ENCODE peak calls at places on chromosome 5, in five cellular contexts. W, E, D, B and P are unnamed samples. For H3K4me1, the result is how much of the 10 kb centered on the place peaks cover.

GRCh38 chr5:107112207-107112606 is 558.5 kb downstream of the EFNA5 start:
- DNase-seq in W (no peak), E (no peak), D (no peak), B (no peak), P (no peak)

GRCh38 chr5:148666353-148666752 is 12.0 kb upstream of the HTR4 start:
- DNase-seq in W (no peak), E (no peak), D (no peak), B (peak), P (no peak)

GRCh38 chr5:51810592-51810991 is 427.3 kb downstream of the ISL1 start:
- DNase-seq in W (no peak), E (no peak), D (no peak), B (no peak), P (no peak)

GRCh38 chr5:37837101-37838032 is 2.5 kb downstream of the GDNF start:
- DNase-seq in W (peak), E (peak), D (peak), B (peak), P (no peak)

GRCh38 chr5:95178046-95178651 is 106.7 kb downstream of the MCTP1 start:
- DNase-seq in W (no peak), E (no peak), D (no peak), B (peak), P (peak)

GRCh38 chr5:53549792-53550191 is 10.6 kb upstream of the NDUFS4 start:
- DNase-seq in W (no peak), E (no peak), D (no peak), B (no peak), P (no peak)

GRCh38 chr5:135079282-135079681 is 45.3 kb upstream of the PITX1 start:
- DNase-seq in W (no peak), E (no peak), D (no peak), B (no peak), P (no peak)

GRCh38 chr5:97544279-97545077 is 361.4 kb upstream of the RIOK2 start:
- DNase-seq in W (no peak), E (no peak), D (no peak), B (peak), P (no peak)

GRCh38 chr5:15009420-15009819 is 137.8 kb upstream of the ANKH start:
- DNase-seq in W (no peak), E (no peak), D (no peak), B (no peak), P (no peak)

GRCh38 chr5:95862636-95863382 is 40.3 kb upstream of the GLRX start:
- DNase-seq in W (peak), E (no peak), D (no peak), B (no peak), P (no peak)

GRCh38 chr5:130871346-130872086 is 293.5 kb downstream of the HINT1 start:
- DNase-seq in W (peak), E (peak), D (peak), B (peak), P (peak)

DNA sequence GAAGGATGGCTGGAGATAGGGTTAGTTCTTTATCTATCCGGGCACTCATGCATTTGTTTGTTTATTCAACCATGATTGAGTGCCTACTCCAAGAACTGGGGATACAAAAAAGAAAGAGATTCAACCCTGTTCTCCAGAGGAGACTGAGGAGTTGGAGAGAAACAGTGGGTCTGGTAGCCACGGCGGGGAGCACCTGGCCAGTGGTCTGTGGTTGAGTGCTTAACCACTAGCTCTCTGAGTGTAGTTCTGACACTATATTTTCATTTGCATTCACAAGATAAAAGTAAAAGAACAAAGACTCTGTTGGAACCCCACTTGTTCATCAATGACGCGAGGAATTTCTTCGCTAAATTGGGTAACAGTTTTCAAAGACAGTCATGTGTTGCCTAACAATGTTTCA is 295.5 kb upstream of the MSX2 start:
- DNase-seq in W (no peak), E (no peak), D (no peak), B (no peak), P (no peak)
- H3K4me1 ChIP-seq in W (under half), E (under half), D (under half), B (under half), P (under half)

DNA sequence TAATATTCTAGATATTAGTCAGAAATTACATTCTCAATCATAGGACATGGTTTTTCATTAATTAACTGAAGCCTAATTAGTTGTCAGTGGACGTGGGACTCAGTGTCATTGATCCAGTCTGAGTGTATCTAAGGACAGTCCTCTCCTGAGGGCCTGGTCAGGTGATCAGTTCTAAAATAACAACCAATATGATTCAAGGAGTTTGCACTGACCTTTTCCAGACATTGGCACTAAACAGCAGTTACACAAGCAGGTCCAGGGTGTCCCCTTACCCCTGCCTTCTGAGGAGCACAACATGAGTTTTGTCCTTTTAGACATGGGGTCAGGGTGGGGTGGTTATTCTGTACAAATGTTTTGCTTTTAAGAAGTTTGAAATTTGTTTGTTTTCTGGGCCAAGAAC is 97.8 kb downstream of the CMYA5 start:
- DNase-seq in W (no peak), E (no peak), D (no peak), B (no peak), P (no peak)
- H3K4me1 ChIP-seq in W (under half), E (under half), D (under half), B (under half), P (under half)

GRCh38 chr5:68274847-68275700 is 59.5 kb downstream of the PIK3R1 start:
- DNase-seq in W (peak), E (no peak), D (no peak), B (no peak), P (no peak)
- H3K4me1 ChIP-seq in W (half or more), E (half or more), D (under half), B (under half), P (half or more)

DNA sequence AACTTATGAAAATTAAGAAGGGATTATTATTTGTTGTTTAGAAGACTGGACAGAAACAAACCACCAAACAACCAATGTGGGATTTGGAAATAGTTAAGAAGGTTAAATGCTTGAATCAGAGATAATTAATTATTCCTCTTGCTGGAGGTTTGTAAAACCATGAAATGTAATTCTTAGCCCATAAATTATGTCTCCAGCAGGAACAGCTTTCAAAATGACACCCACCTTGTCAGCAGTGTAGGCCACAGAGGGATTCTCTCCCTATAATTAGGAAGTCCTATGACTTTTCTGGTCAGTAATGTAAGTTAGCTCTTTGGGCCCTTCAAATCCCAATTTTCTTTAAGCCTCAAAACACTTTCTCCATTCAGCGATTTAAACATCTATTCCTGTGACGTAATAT is 63.3 kb downstream of the DRD1 start:
- DNase-seq in W (no peak), E (no peak), D (no peak), B (no peak), P (no peak)
- H3K4me1 ChIP-seq in W (under half), E (under half), D (under half), B (under half), P (under half)

DNA sequence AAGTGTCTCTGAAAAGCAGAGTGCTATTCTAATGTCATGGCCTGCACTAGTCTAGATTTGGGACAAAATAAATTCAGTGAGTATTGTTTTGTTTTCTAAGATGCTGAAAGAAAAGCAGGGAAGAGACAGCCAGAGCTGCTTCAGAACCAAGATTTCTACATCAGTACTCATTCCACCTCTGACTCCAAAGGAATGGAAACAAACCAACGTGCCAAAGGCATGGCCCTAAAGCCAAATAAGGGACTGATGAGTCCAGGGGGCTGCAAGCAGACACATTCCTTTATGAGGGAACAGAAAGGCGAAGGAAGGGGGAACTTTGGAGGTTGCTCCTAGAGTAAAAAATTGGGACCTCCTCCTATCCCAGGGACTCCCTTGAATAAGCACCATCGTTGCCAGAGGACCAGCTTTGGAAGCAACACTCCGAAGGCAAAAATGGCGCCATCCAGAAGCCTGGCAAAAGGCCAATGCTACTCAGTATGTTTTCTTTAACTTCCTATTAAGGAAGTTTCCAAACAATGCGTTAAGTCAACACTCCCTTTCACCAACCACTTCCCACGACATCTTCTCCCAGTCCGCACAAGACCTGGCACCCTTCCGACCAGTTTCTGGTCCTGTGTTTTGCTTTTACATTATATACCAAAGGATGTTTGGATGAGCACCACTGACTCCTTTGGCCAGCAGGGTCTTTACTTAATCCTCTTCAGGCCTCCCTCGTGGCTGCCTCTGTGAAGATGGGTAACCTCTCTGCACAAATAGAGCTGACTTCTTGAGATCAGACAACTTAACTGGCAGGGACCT is 31.6 kb downstream of the ADAM19 start:
- DNase-seq in W (no peak), E (no peak), D (no peak), B (no peak), P (peak)
- H3K4me1 ChIP-seq in W (half or more), E (half or more), D (under half), B (under half), P (under half)

GRCh38 chr5:137733922-137734695 is 1.8 kb downstream of the KLHL3 start:
- DNase-seq in W (no peak), E (no peak), D (no peak), B (peak), P (no peak)

GRCh38 chr5:137730331-137730730 is 5.6 kb downstream of the KLHL3 start:
- DNase-seq in W (no peak), E (no peak), D (no peak), B (no peak), P (no peak)

GRCh38 chr5:137733011-137733410 is 2.9 kb downstream of the KLHL3 start:
- DNase-seq in W (no peak), E (no peak), D (no peak), B (no peak), P (no peak)

GRCh38 chr5:137728048-137728447 is 7.8 kb downstream of the KLHL3 start:
- DNase-seq in W (no peak), E (no peak), D (no peak), B (peak), P (no peak)

GRCh38 chr5:137731201-137731600 is 4.7 kb downstream of the KLHL3 start:
- DNase-seq in W (no peak), E (no peak), D (no peak), B (no peak), P (no peak)
- H3K4me1 ChIP-seq in W (under half), E (half or more), D (under half), B (under half), P (under half)